ENCODE peak calls at places on chromosomes 12 and 14, in four cellular contexts. One of them, this sample, is unnamed.
A peak's percentile ranks its signal among the peaks of the same experiment; 100 is the strongest.

GRCh38 chr12:126663304-126664094 is 1598.3 kb downstream of the AACS start:
- DNase-seq in pancreas: no peak
- DNase-seq in EL: no peak
- DNase-seq in HFFc6: peak; percentile 1
- DNase-seq in this sample: no peak

GRCh38 chr12:57135939-57136338 is 7.7 kb downstream of the LRP1 start:
- DNase-seq in HFFc6: no peak
- DNase-seq in pancreas: no peak
- DNase-seq in EL: no peak
- DNase-seq in this sample: no peak

GRCh38 chr14:21617614-21618013 is 17.1 kb downstream of the OR10G2 start:
- DNase-seq in EL: no peak
- DNase-seq in pancreas: no peak
- DNase-seq in HFFc6: no peak
- DNase-seq in this sample: no peak

GRCh38 chr14:63174760-63175191 is 29.5 kb upstream of the RHOJ start:
- DNase-seq in EL: peak; percentile 77
- DNase-seq in pancreas: no peak
- DNase-seq in HFFc6: peak; percentile 75
- DNase-seq in this sample: no peak

GRCh38 chr14:73796881-73797539 is 54.6 kb upstream of the PTGR2 start:
- DNase-seq in HFFc6: no peak
- DNase-seq in EL: peak; percentile 28
- DNase-seq in pancreas: no peak
- DNase-seq in this sample: no peak

GRCh38 chr14:104147346-104148125 is 9.1 kb downstream of the KIF26A start:
- DNase-seq in EL: no peak
- DNase-seq in HFFc6: no peak
- DNase-seq in pancreas: peak; percentile 54
- DNase-seq in this sample: no peak

GRCh38 chr12:39287817-39288216 is 155.1 kb downstream of the KIF21A start:
- DNase-seq in pancreas: no peak
- DNase-seq in EL: no peak
- DNase-seq in HFFc6: no peak
- DNase-seq in this sample: no peak

GRCh38 chr14:73472182-73473114 is 14.1 kb upstream of the NUMB start:
- DNase-seq in HFFc6: peak; percentile 73
- DNase-seq in EL: peak; percentile 64
- DNase-seq in pancreas: no peak
- DNase-seq in this sample: no peak

GRCh38 chr14:57171903-57172302 is 96.8 kb downstream of the EXOC5 start:
- DNase-seq in HFFc6: no peak
- DNase-seq in EL: no peak
- DNase-seq in pancreas: no peak
- DNase-seq in this sample: no peak

GRCh38 chr12:11753151-11753501 is 103.7 kb downstream of the ETV6 start:
- DNase-seq in HFFc6: no peak
- DNase-seq in pancreas: no peak
- DNase-seq in EL: no peak
- DNase-seq in this sample: no peak

GRCh38 chr12:118023461-118023860 is 7.0 kb downstream of the RFC5 start:
- DNase-seq in HFFc6: no peak
- DNase-seq in EL: no peak
- DNase-seq in pancreas: no peak
- DNase-seq in this sample: no peak

GRCh38 chr12:57214398-57214781 is 2.2 kb upstream of the NXPH4 start:
- DNase-seq in HFFc6: peak; percentile 23
- DNase-seq in EL: peak; percentile 65
- DNase-seq in pancreas: peak; percentile 77
- DNase-seq in this sample: no peak

GRCh38 chr14:73623504-73623903 is 11.2 kb downstream of the ACOT6 start:
- DNase-seq in HFFc6: no peak
- DNase-seq in pancreas: no peak
- DNase-seq in EL: no peak
- DNase-seq in this sample: no peak

GRCh38 chr12:3698218-3698974 is 54.5 kb downstream of the CRACR2A start:
- DNase-seq in pancreas: no peak
- DNase-seq in EL: peak; percentile 87
- DNase-seq in HFFc6: peak; percentile 94
- DNase-seq in this sample: no peak

GRCh38 chr12:46124848-46125619 is 134.7 kb upstream of the SCAF11 start:
- DNase-seq in HFFc6: peak; percentile 76
- DNase-seq in EL: peak; percentile 83
- DNase-seq in pancreas: no peak
- DNase-seq in this sample: peak; percentile 54

GRCh38 chr12:60148831-60149230 is 553.0 kb downstream of the SLC16A7 start:
- DNase-seq in HFFc6: peak; percentile 80
- DNase-seq in EL: peak; percentile 91
- DNase-seq in pancreas: no peak
- DNase-seq in this sample: no peak

GRCh38 chr14:21525995-21526671 is at the start of gene SALL2:
- DNase-seq in EL: peak; percentile 76
- DNase-seq in pancreas: peak; percentile 75
- DNase-seq in HFFc6: no peak
- DNase-seq in this sample: no peak

GRCh38 chr14:87334997-87335675 is 657.8 kb downstream of the GALC start:
- DNase-seq in HFFc6: no peak
- DNase-seq in EL: no peak
- DNase-seq in pancreas: no peak
- DNase-seq in this sample: no peak

GRCh38 chr12:78802593-78802992 is 62.0 kb upstream of the SYT1 start:
- DNase-seq in HFFc6: peak; percentile 61
- DNase-seq in pancreas: no peak
- DNase-seq in EL: peak; percentile 66
- DNase-seq in this sample: no peak

GRCh38 chr12:52713960-52714886 is 10.9 kb upstream of the KRT77 start:
- DNase-seq in EL: no peak
- DNase-seq in HFFc6: no peak
- DNase-seq in pancreas: no peak
- DNase-seq in this sample: no peak

GRCh38 chr12:89862511-89863331 is 154.1 kb upstream of the ATP2B1 start:
- DNase-seq in EL: peak; percentile 13
- DNase-seq in HFFc6: no peak
- DNase-seq in pancreas: no peak
- DNase-seq in this sample: no peak

GRCh38 chr14:105467249-105467941 is 7.2 kb upstream of the CRIP2 start:
- DNase-seq in EL: no peak
- DNase-seq in HFFc6: no peak
- DNase-seq in pancreas: no peak
- DNase-seq in this sample: no peak

GRCh38 chr12:68521321-68521839 is 89.3 kb upstream of the RAP1B start:
- DNase-seq in EL: peak; percentile 78
- DNase-seq in HFFc6: peak; percentile 75
- DNase-seq in pancreas: no peak
- DNase-seq in this sample: no peak

GRCh38 chr12:50458606-50459005 is 46.2 kb upstream of the DIP2B start:
- DNase-seq in pancreas: no peak
- DNase-seq in HFFc6: peak; percentile 7
- DNase-seq in EL: peak; percentile 48
- DNase-seq in this sample: no peak

GRCh38 chr14:54086780-54087179 is 130.2 kb upstream of the BMP4 start:
- DNase-seq in EL: no peak
- DNase-seq in pancreas: no peak
- DNase-seq in HFFc6: no peak
- DNase-seq in this sample: no peak

GRCh38 chr12:113162102-113163029 is 12.8 kb downstream of the CFAP73 start:
- DNase-seq in HFFc6: no peak
- DNase-seq in pancreas: peak; percentile 74
- DNase-seq in EL: peak; percentile 26
- DNase-seq in this sample: no peak

GRCh38 chr12:54404061-54405004 is 14.7 kb downstream of the ITGA5 start:
- DNase-seq in HFFc6: peak; percentile 41
- DNase-seq in EL: peak; percentile 57
- DNase-seq in pancreas: peak; percentile 72
- DNase-seq in this sample: peak; percentile 39

GRCh38 chr12:57240926-57241555 is 9.9 kb downstream of the STAC3 start:
- DNase-seq in pancreas: peak; percentile 59
- DNase-seq in HFFc6: peak; percentile 28
- DNase-seq in EL: peak; percentile 50
- DNase-seq in this sample: no peak

GRCh38 chr14:69316449-69317391 is 56.8 kb downstream of the GALNT16 start:
- DNase-seq in EL: peak; percentile 98
- DNase-seq in pancreas: peak; percentile 15
- DNase-seq in HFFc6: peak; percentile 95
- DNase-seq in this sample: peak; percentile 48

GRCh38 chr12:38921025-38921677 is 15.8 kb upstream of the CPNE8 start:
- DNase-seq in pancreas: no peak
- DNase-seq in EL: no peak
- DNase-seq in HFFc6: peak; percentile 1
- DNase-seq in this sample: peak; percentile 54

GRCh38 chr12:6452245-6452731 is 446 bp downstream of the TAPBPL start:
- DNase-seq in HFFc6: no peak
- DNase-seq in pancreas: peak; percentile 69
- DNase-seq in EL: no peak
- DNase-seq in this sample: no peak

GRCh38 chr12:131204416-131205311 is 251.0 kb downstream of the ADGRD1 start:
- DNase-seq in HFFc6: no peak
- DNase-seq in EL: no peak
- DNase-seq in pancreas: no peak
- DNase-seq in this sample: no peak

GRCh38 chr14:54493293-54493692 is 4.5 kb upstream of the GMFB start:
- DNase-seq in EL: no peak
- DNase-seq in pancreas: no peak
- DNase-seq in HFFc6: no peak
- DNase-seq in this sample: no peak

GRCh38 chr12:53325539-53326061 is 4.2 kb upstream of the AAAS start:
- DNase-seq in HFFc6: no peak
- DNase-seq in EL: peak; percentile 27
- DNase-seq in pancreas: peak; percentile 77
- DNase-seq in this sample: no peak

GRCh38 chr12:4133636-4134433 is 139.7 kb upstream of the CCND2 start:
- DNase-seq in pancreas: no peak
- DNase-seq in HFFc6: no peak
- DNase-seq in EL: no peak
- DNase-seq in this sample: no peak

GRCh38 chr12:15227004-15227679 is 5.9 kb upstream of the RERG start:
- DNase-seq in EL: peak; percentile 42
- DNase-seq in HFFc6: peak; percentile 47
- DNase-seq in pancreas: peak; percentile 58
- DNase-seq in this sample: no peak

GRCh38 chr14:62329427-62329826 is 567.2 kb downstream of the SNAPC1 start:
- DNase-seq in EL: peak; percentile 86
- DNase-seq in HFFc6: no peak
- DNase-seq in pancreas: no peak
- DNase-seq in this sample: no peak

GRCh38 chr14:59490756-59491155 is 6.4 kb downstream of the JKAMP start:
- DNase-seq in pancreas: no peak
- DNase-seq in HFFc6: no peak
- DNase-seq in EL: no peak
- DNase-seq in this sample: no peak